ENCODE peak calls at places on chromosomes 1 and 21, in nine cellular contexts. N is IMR-90, M is cardiac muscle cell, O is ascending aorta, L is A549, A is thyroid gland, Q is tibial artery, R is psoas muscle, K is upper lobe of right lung. U is an unnamed sample. For H3K9me3, the result is how much of the 10 kb centered on the place peaks cover.

GRCh38 chr21:36589352-36589971 is 109.5 kb upstream of the SIM2 start:
- DNase-seq in K (no peak), R (peak), Q (no peak), N (peak), O (no peak), L (no peak), M (peak), A (peak), U (peak)

GRCh38 chr1:145960468-145961108 is 2.8 kb upstream of the LIX1L start:
- DNase-seq in K (peak), L (peak), A (peak), R (peak), O (peak), M (peak), N (peak), Q (peak), U (peak)

GRCh38 chr21:15514073-15514946 is 215.5 kb upstream of the USP25 start:
- DNase-seq in M (no peak), L (no peak), K (no peak), A (no peak), R (no peak), N (no peak), Q (no peak), O (no peak), U (no peak)

GRCh38 chr1:165645654-165646366 is 14.8 kb downstream of the MGST3 start:
- DNase-seq in M (no peak), N (no peak), O (no peak), Q (no peak), A (no peak), L (peak), R (no peak), K (no peak), U (peak)

GRCh38 chr1:152565115-152565514 is 1.5 kb downstream of the LCE3E start:
- DNase-seq in L (no peak), A (no peak), M (no peak), K (no peak), O (no peak), N (no peak), R (no peak), Q (no peak), U (no peak)

GRCh38 chr1:213192026-213192425 is 141.0 kb downstream of the RPS6KC1 start:
- DNase-seq in O (no peak), L (no peak), Q (no peak), R (no peak), M (no peak), A (no peak), K (no peak), N (no peak), U (no peak)

GRCh38 chr1:25167269-25168192 is 64.8 kb downstream of the SYF2 start:
- DNase-seq in L (peak), N (no peak), A (no peak), M (no peak), K (no peak), Q (no peak), R (no peak), O (no peak), U (no peak)

GRCh38 chr1:18199462-18199861 is 91.9 kb downstream of the IGSF21 start:
- DNase-seq in K (no peak), A (no peak), N (no peak), R (no peak), M (no peak), Q (no peak), O (no peak), L (no peak), U (no peak)

GRCh38 chr1:208174736-208175507 is 69.3 kb downstream of the PLXNA2 start:
- DNase-seq in O (no peak), K (no peak), R (no peak), M (peak), Q (no peak), L (no peak), A (no peak), N (peak), U (no peak)

GRCh38 chr1:100703716-100704115 is 15.8 kb upstream of the VCAM1 start:
- DNase-seq in R (no peak), Q (no peak), K (no peak), N (no peak), A (no peak), O (no peak), M (peak), L (no peak), U (no peak)

GRCh38 chr1:30675761-30676160 is 47.6 kb downstream of the MATN1 start:
- DNase-seq in O (no peak), R (no peak), L (no peak), N (peak), Q (no peak), M (peak), K (no peak), A (no peak), U (no peak)

GRCh38 chr1:74629283-74629682 is 44.3 kb downstream of the ERICH3 start:
- DNase-seq in M (no peak), O (no peak), R (no peak), A (no peak), L (no peak), K (no peak), Q (no peak), N (no peak), U (no peak)

GRCh38 chr1:65725064-65725463 is 67.6 kb upstream of the PDE4B start:
- DNase-seq in M (no peak), Q (no peak), A (no peak), N (no peak), O (no peak), R (no peak), L (no peak), K (no peak), U (no peak)

GRCh38 chr1:87937774-87938173 is 609.1 kb downstream of the LMO4 start:
- DNase-seq in R (no peak), N (no peak), K (no peak), Q (no peak), O (no peak), L (no peak), M (no peak), A (no peak), U (no peak)

GRCh38 chr1:53413175-53414001 is 45.8 kb upstream of the DMRTB1 start:
- DNase-seq in L (no peak), O (no peak), R (no peak), M (peak), Q (no peak), A (peak), K (no peak), N (peak), U (no peak)

GRCh38 chr1:177219458-177220390 is 49.0 kb downstream of the BRINP2 start:
- DNase-seq in Q (no peak), R (no peak), A (no peak), M (peak), O (no peak), K (no peak), L (no peak), N (no peak), U (no peak)

GRCh38 chr1:6134206-6134605 is 45.9 kb downstream of the CHD5 start:
- DNase-seq in L (no peak), K (peak), R (peak), M (no peak), A (no peak), O (no peak), Q (no peak), N (no peak), U (no peak)

GRCh38 chr1:243917177-243917862 is 67.3 kb upstream of the AKT3 start:
- DNase-seq in K (peak), L (peak), Q (no peak), N (peak), A (peak), M (peak), R (no peak), O (no peak), U (no peak)

GRCh38 chr1:74712863-74713262 is 20.0 kb downstream of the CRYZ start:
- DNase-seq in M (no peak), Q (no peak), K (no peak), R (no peak), O (no peak), A (peak), N (peak), L (no peak), U (no peak)

GRCh38 chr1:14733053-14733778 is 134.7 kb downstream of the KAZN start:
- DNase-seq in R (no peak), N (no peak), Q (no peak), L (no peak), A (no peak), K (no peak), M (no peak), O (no peak), U (no peak)

GRCh38 chr1:112444269-112444668 is 48.3 kb downstream of the CTTNBP2NL start:
- DNase-seq in N (peak), M (no peak), L (no peak), Q (no peak), R (no peak), O (no peak), K (no peak), A (no peak), U (no peak)

GRCh38 chr1:63674238-63674864 is 81.1 kb downstream of the PGM1 start:
- DNase-seq in L (peak), M (peak), K (no peak), R (peak), O (no peak), A (peak), N (peak), Q (peak), U (peak)

GRCh38 chr1:20194224-20194623 is 7.9 kb upstream of the PLA2G2C start:
- DNase-seq in A (no peak), K (no peak), O (no peak), N (no peak), Q (no peak), R (no peak), M (no peak), L (no peak), U (no peak)

GRCh38 chr1:58683519-58683918 is 16.3 kb downstream of the MYSM1 start:
- DNase-seq in Q (no peak), A (no peak), O (no peak), L (no peak), K (no peak), R (no peak), M (no peak), N (no peak), U (no peak)

GRCh38 chr1:24980836-24981631 is 51.0 kb upstream of the RUNX3 start:
- DNase-seq in L (no peak), N (no peak), O (no peak), R (peak), A (no peak), Q (no peak), M (no peak), K (no peak), U (no peak)

GRCh38 chr1:23020731-23021130 is 1.5 kb downstream of the KDM1A start:
- DNase-seq in K (no peak), Q (no peak), M (no peak), O (no peak), L (no peak), N (no peak), A (no peak), R (no peak), U (no peak)

GRCh38 chr1:204692320-204692851 is 6.8 kb upstream of the LRRN2 start:
- DNase-seq in A (peak), K (no peak), N (no peak), L (no peak), O (no peak), Q (no peak), R (no peak), M (no peak), U (no peak)

GRCh38 chr1:72105201-72105600 is 177.1 kb downstream of the NEGR1 start:
- DNase-seq in R (no peak), N (no peak), A (no peak), K (no peak), Q (no peak), M (no peak), O (no peak), L (no peak), U (no peak)

GRCh38 chr1:184536246-184536985 is 149.6 kb downstream of the C1orf21 start:
- DNase-seq in N (no peak), O (no peak), R (no peak), K (no peak), A (no peak), L (no peak), Q (no peak), M (no peak), U (no peak)

GRCh38 chr1:221709854-221710253 is 32.0 kb downstream of the DUSP10 start:
- DNase-seq in N (no peak), Q (no peak), L (no peak), A (no peak), R (no peak), K (no peak), M (no peak), O (no peak), U (no peak)

GRCh38 chr1:39575191-39576015 is 1.2 kb downstream of the PABPC4 start:
- DNase-seq in O (peak), K (peak), A (peak), R (peak), L (no peak), N (peak), M (peak), Q (peak), U (peak)

DNA sequence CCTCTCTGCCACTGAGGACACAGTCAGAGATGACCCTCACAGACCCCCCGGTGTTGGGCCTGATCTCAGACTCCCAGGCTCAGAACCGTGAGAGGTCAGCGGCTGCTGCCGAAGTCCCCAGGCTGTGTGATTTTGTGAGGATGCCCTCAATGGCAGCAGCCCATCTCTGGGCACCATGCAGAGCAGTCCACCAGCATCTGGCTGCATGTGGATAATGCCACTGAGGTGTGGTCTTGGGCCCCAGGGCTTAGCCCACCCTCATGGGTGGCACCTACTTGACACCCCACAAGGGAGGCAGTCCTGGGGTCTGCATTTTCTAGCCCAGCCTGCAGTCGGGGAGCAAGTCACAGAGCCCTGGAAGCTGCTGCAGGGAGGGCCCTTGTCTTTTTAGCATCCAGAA is 5.5 kb upstream of the ACTRT2 start:
- DNase-seq in R (no peak), O (no peak), N (no peak), K (no peak), M (no peak), A (no peak), Q (peak), L (no peak), U (no peak)
- H3K9me3 ChIP-seq in R (under half), O (under half), N (half or more), K (under half), M (under half), A (under half), Q (under half), L (under half), U (under half)

GRCh38 chr1:21814241-21814918 is 2.3 kb downstream of the LDLRAD2 start:
- DNase-seq in O (no peak), Q (no peak), L (no peak), K (no peak), M (peak), R (peak), N (no peak), A (peak), U (no peak)
- TF ChIP-seq CTCF in O (peak), Q (no peak), L (no peak), K (peak), M (peak), R (peak), N (peak), A (peak), U (no peak)

GRCh38 chr1:179229214-179230140 is at the start of gene ABL2:
- DNase-seq in L (peak), N (no peak), Q (peak), A (peak), R (peak), M (peak), K (peak), O (no peak), U (peak)
- H3K27ac ChIP-seq in L (peak), N (peak), Q (peak), A (peak), R (peak), M (peak), K (peak), O (peak), U (peak)

GRCh38 chr1:91005285-91005684 is 16.6 kb downstream of the ZNF644 start:
- DNase-seq in N (no peak), L (no peak), A (no peak), Q (no peak), R (no peak), K (no peak), M (no peak), O (no peak), U (no peak)

GRCh38 chr1:91006113-91006908 is 15.5 kb downstream of the ZNF644 start:
- DNase-seq in M (no peak), K (no peak), N (no peak), R (no peak), Q (no peak), O (no peak), L (no peak), A (no peak), U (no peak)

GRCh38 chr1:91007092-91007491 is 14.7 kb downstream of the ZNF644 start:
- DNase-seq in A (no peak), O (no peak), L (no peak), Q (no peak), N (no peak), M (no peak), K (no peak), R (no peak), U (no peak)

GRCh38 chr1:91004145-91004544 is 17.7 kb downstream of the ZNF644 start:
- DNase-seq in L (no peak), N (no peak), O (no peak), M (no peak), R (no peak), Q (no peak), K (no peak), A (no peak), U (no peak)

GRCh38 chr1:91007827-91008226 is 14.0 kb downstream of the ZNF644 start:
- DNase-seq in L (no peak), A (no peak), O (no peak), R (no peak), M (no peak), Q (no peak), K (no peak), N (no peak), U (no peak)
- H3K9me3 ChIP-seq in L (under half), A (under half), O (under half), R (under half), M (under half), Q (under half), K (under half), N (under half), U (under half)

GRCh38 chr1:102100666-102101065 is 103.9 kb upstream of the OLFM3 start:
- DNase-seq in Q (no peak), O (no peak), L (no peak), R (no peak), K (no peak), N (no peak), M (no peak), A (no peak), U (no peak)

GRCh38 chr1:102102276-102102780 is 105.6 kb upstream of the OLFM3 start:
- DNase-seq in M (no peak), L (no peak), O (no peak), K (no peak), A (no peak), Q (no peak), N (no peak), R (no peak), U (no peak)

GRCh38 chr1:102098536-102098935 is 101.8 kb upstream of the OLFM3 start:
- DNase-seq in Q (no peak), K (no peak), R (no peak), N (no peak), O (no peak), L (no peak), A (peak), M (no peak), U (no peak)

GRCh38 chr1:102098081-102098480 is 101.4 kb upstream of the OLFM3 start:
- DNase-seq in M (no peak), R (no peak), L (no peak), K (no peak), N (no peak), Q (no peak), O (no peak), A (no peak), U (no peak)

DNA sequence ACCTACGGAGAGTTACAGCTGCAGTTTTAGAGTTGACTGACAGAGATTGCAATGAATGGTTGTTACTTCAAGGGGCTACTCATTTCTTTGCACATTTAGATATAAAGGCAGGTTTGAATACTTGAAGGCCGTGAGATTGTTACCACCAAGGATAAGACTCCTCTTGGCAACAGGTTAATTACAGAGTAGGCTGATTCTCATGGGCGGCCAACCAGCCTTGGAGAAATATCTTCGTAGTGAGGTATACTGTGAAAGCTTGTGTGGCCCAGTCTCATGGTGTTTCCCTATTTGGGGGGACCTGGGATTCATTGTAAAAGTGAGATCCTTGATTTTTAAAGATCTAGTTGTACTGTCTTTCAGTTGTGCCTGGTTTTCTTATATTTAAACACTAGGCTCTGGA is 103.2 kb upstream of the OLFM3 start:
- DNase-seq in L (no peak), M (no peak), Q (no peak), N (no peak), R (no peak), O (no peak), K (no peak), A (peak), U (no peak)
- TF ChIP-seq CTCF in L (no peak), M (no peak), Q (no peak), N (no peak), R (no peak), O (no peak), K (no peak), A (no peak), U (no peak)

U was measured in stomach.